ENCODE peak calls at places on chromosomes 6 and 20, in six cellular contexts. W is A673; Y is CD4-positive, alpha-beta T cell; K is left lung; C is neural crest cell; B is A549. F is an unnamed sample.

GRCh38 chr6:168968228-168968627 is 285.4 kb downstream of the THBS2 start:
- DNase-seq in W (peak; percentile 81), Y (no peak), K (no peak), C (no peak), B (no peak), F (no peak)

GRCh38 chr6:113980937-113981554 is 10.1 kb upstream of the HDAC2 start:
- DNase-seq in W (peak; percentile 52), Y (no peak), K (no peak), C (peak; percentile 12), B (peak; percentile 23), F (no peak)

GRCh38 chr6:14975124-14975815 is 270.6 kb upstream of the JARID2 start:
- DNase-seq in W (peak; percentile 75), Y (no peak), K (no peak), C (no peak), B (no peak), F (no peak)

GRCh38 chr20:33233129-33233774 is 2.5 kb upstream of the BPIFA1 start:
- DNase-seq in W (no peak), Y (no peak), K (no peak), C (no peak), B (no peak), F (no peak)

GRCh38 chr6:30889921-30890645 is 5.8 kb downstream of the DDR1 start:
- DNase-seq in W (no peak), Y (no peak), K (no peak), C (no peak), B (no peak), F (no peak)

GRCh38 chr6:72619883-72620696 is 1.8 kb upstream of the KCNQ5 start:
- DNase-seq in W (peak; percentile 73), Y (peak; percentile 40), K (peak; percentile 80), C (peak; percentile 16), B (no peak), F (peak; percentile 44)

GRCh38 chr20:61002090-61002489 is 250.0 kb upstream of the CDH4 start:
- DNase-seq in W (no peak), Y (no peak), K (no peak), C (no peak), B (no peak), F (no peak)

GRCh38 chr6:124964084-124964763 is 2.0 kb downstream of the RNF217 start:
- DNase-seq in W (no peak), Y (no peak), K (no peak), C (no peak), B (peak; percentile 24), F (no peak)

GRCh38 chr6:26268659-26269402 is 96.2 kb upstream of the BTN3A2 start:
- DNase-seq in W (peak; percentile 80), Y (no peak), K (no peak), C (no peak), B (no peak), F (no peak)

GRCh38 chr6:46935687-46936086 is 13.9 kb upstream of the ADGRF5 start:
- DNase-seq in W (no peak), Y (no peak), K (no peak), C (no peak), B (no peak), F (peak; percentile 17)

GRCh38 chr6:50591135-50591534 is 122.2 kb upstream of the TFAP2D start:
- DNase-seq in W (no peak), Y (no peak), K (no peak), C (no peak), B (no peak), F (no peak)

GRCh38 chr6:43203718-43204095 is 21.7 kb downstream of the CUL9 start:
- DNase-seq in W (no peak), Y (no peak), K (no peak), C (no peak), B (no peak), F (no peak)

GRCh38 chr20:13638162-13638495 is 603 bp downstream of the TASP1 start:
- DNase-seq in W (peak; percentile 32), Y (no peak), K (no peak), C (no peak), B (peak; percentile 31), F (no peak)

GRCh38 chr6:119147101-119148053 is 68.9 kb upstream of the FAM184A start:
- DNase-seq in W (peak; percentile 67), Y (no peak), K (no peak), C (no peak), B (peak; percentile 79), F (no peak)

GRCh38 chr20:49236301-49236700 is 17.1 kb downstream of the DDX27 start:
- DNase-seq in W (no peak), Y (no peak), K (no peak), C (no peak), B (no peak), F (no peak)

GRCh38 chr20:62631336-62632317 is 10.7 kb upstream of the SLCO4A1 start:
- DNase-seq in W (no peak), Y (no peak), K (peak; percentile 75), C (no peak), B (no peak), F (no peak)

GRCh38 chr6:2531426-2532208 is 219.1 kb downstream of the MYLK4 start:
- DNase-seq in W (no peak), Y (no peak), K (no peak), C (no peak), B (no peak), F (no peak)

GRCh38 chr20:33947709-33948295 is 45.9 kb upstream of the RALY start:
- DNase-seq in W (peak; percentile 75), Y (peak; percentile 7), K (no peak), C (peak; percentile 62), B (peak; percentile 88), F (no peak)

GRCh38 chr6:93474733-93475179 is 55.4 kb upstream of the EPHA7 start:
- DNase-seq in W (no peak), Y (no peak), K (no peak), C (no peak), B (no peak), F (no peak)

GRCh38 chr6:125658759-125659431 is 90.5 kb upstream of the HEY2 start:
- DNase-seq in W (no peak), Y (no peak), K (no peak), C (no peak), B (peak; percentile 3), F (no peak)

GRCh38 chr6:69825904-69826303 is 29.1 kb upstream of the LMBRD1 start:
- DNase-seq in W (no peak), Y (no peak), K (no peak), C (no peak), B (no peak), F (no peak)

GRCh38 chr20:38128691-38129090 is 36.4 kb downstream of the TGM2 start:
- DNase-seq in W (no peak), Y (no peak), K (peak; percentile 31), C (no peak), B (no peak), F (no peak)

GRCh38 chr20:2314759-2315439 is 19.1 kb downstream of the TGM3 start:
- DNase-seq in W (peak; percentile 49), Y (no peak), K (no peak), C (no peak), B (peak; percentile 35), F (no peak)

GRCh38 chr6:84773431-84774173 is 9.2 kb upstream of the TBX18 start:
- DNase-seq in W (peak; percentile 68), Y (no peak), K (peak; percentile 76), C (peak; percentile 30), B (peak; percentile 68), F (peak; percentile 62)

GRCh38 chr6:82331031-82331773 is 32.4 kb upstream of the TPBG start:
- DNase-seq in W (peak; percentile 68), Y (no peak), K (no peak), C (no peak), B (peak; percentile 59), F (no peak)
- TF ChIP-seq CTCF in W (peak; percentile 41), Y (no peak), K (no peak), C (no peak), B (peak; percentile 41), F (no peak)

GRCh38 chr6:111668410-111668809 is 62.7 kb upstream of the TRAF3IP2 start:
- DNase-seq in W (no peak), Y (no peak), K (no peak), C (no peak), B (no peak), F (no peak)
- TF ChIP-seq CTCF in W (no peak), Y (no peak), K (peak; percentile 17), C (peak; percentile 60), B (no peak), F (no peak)

GRCh38 chr20:47607208-47607613 is 105.5 kb downstream of the NCOA3 start:
- DNase-seq in W (peak; percentile 51), Y (no peak), K (no peak), C (no peak), B (no peak), F (no peak)
- TF ChIP-seq CTCF in W (no peak), Y (no peak), K (no peak), C (no peak), B (no peak), F (no peak)

DNA sequence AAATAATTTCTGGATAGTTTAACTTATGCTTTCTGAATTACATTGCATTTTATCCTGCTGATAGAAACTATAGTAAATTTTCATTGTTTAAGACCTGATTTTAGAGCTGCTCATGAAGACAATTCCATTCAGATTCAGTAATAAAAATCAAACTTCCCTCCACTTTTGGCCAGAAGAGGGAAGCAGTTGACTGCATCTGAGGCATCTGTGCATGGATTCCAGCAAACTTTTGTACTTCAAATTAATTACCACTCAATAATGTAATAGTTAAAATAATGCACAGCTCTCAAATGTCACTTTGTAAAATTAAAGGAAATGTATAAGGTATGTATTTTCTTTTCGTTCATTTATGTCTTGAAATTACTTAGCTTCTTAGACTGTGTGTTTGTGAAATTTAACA is 64.2 kb upstream of the SLC35B3 start:
- DNase-seq in W (peak; percentile 64), Y (no peak), K (no peak), C (peak; percentile 5), B (peak; percentile 3), F (no peak)
- TF ChIP-seq CTCF in W (peak; percentile 84), Y (no peak), K (no peak), C (peak; percentile 76), B (peak; percentile 45), F (peak; percentile 56)

DNA sequence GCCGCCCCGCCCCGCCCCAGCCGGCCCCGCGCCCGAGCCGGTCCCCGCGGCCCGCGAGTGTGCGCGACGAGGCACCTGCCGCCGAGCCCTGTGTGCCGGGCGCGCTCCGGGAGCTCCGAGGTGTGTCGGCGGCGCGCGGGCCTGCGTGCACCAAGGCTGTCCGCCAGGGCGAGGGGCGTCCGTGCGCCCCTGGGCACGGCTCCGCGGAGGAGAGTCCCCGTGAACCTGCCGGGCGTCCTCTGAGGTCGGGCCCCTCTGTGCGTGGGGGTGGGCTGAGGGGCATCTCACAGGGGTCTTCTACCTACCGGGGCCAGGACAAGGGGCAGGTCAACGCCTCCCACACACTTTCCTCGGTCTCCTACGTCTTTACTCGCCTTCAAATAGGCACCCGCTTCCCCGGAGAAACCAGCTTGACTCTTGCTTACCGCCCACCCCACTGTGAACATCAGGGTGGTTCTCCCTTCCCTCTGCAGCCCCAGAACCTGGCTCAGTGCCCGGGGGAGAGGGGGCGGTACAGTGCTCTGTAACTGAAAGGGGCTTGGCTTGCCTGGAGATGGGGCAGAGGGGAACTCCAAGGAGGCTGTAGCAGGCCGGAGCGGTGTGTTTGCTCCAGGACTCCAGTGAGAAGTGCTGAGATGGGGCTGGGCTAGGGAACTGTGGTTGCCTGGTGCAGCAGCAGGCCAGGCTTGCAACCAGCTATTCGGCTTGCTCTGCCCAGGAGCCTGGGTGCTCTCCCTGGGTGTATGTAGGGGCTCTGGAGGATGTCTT is at the start of gene SAMD10:
- DNase-seq in W (peak; percentile 87), Y (peak; percentile 45), K (peak; percentile 77), C (peak; percentile 45), B (no peak), F (peak; percentile 61)
- TF ChIP-seq CTCF in W (no peak), Y (peak; percentile 33), K (no peak), C (peak; percentile 57), B (no peak), F (no peak)

F was measured in right lobe of liver.